ENCODE peak calls at places on chromosomes 12 and 14, in four cellular contexts. I is HepG2, Y is H1, Z is K562. X is an unnamed sample.

GRCh38 chr12:130953783-130954543 is at the start of gene ADGRD1:
- DNase-seq in I (no peak), Y (no peak), Z (no peak), X (no peak)

GRCh38 chr12:40691913-40692616 is at the start of gene CNTN1:
- DNase-seq in I (no peak), Y (peak), Z (peak), X (no peak)

GRCh38 chr12:127459687-127460086 is 807.3 kb upstream of the TMEM132C start:
- DNase-seq in I (no peak), Y (no peak), Z (peak), X (no peak)

GRCh38 chr14:28765907-28766504 is 581 bp upstream of the FOXG1 start:
- DNase-seq in I (no peak), Y (peak), Z (peak), X (no peak)

GRCh38 chr14:84036863-84037262 is 1493.1 kb upstream of the FLRT2 start:
- DNase-seq in I (no peak), Y (no peak), Z (no peak), X (peak)

GRCh38 chr14:35797796-35798195 is 11.3 kb downstream of the RALGAPA1 start:
- DNase-seq in I (no peak), Y (no peak), Z (no peak), X (no peak)

GRCh38 chr14:92789457-92790089 is 4.5 kb upstream of the GOLGA5 start:
- DNase-seq in I (no peak), Y (no peak), Z (no peak), X (no peak)

GRCh38 chr12:115897718-115898117 is 379.8 kb downstream of the MED13L start:
- DNase-seq in I (no peak), Y (no peak), Z (no peak), X (no peak)

GRCh38 chr12:2550470-2551090 is 244.2 kb upstream of the FKBP4 start:
- DNase-seq in I (no peak), Y (no peak), Z (no peak), X (no peak)

GRCh38 chr14:100619382-100620305 is 32.4 kb upstream of the BEGAIN start:
- DNase-seq in I (no peak), Y (no peak), Z (no peak), X (no peak)

GRCh38 chr14:99790201-99790977 is 2.8 kb upstream of the EML1 start:
- DNase-seq in I (no peak), Y (no peak), Z (no peak), X (no peak)

GRCh38 chr12:54680374-54680773 is 32.2 kb upstream of the DCD start:
- DNase-seq in I (peak), Y (peak), Z (peak), X (no peak)
- TF ChIP-seq USF2 in I (no peak), Y (no peak), Z (no peak), X (no peak)

DNA sequence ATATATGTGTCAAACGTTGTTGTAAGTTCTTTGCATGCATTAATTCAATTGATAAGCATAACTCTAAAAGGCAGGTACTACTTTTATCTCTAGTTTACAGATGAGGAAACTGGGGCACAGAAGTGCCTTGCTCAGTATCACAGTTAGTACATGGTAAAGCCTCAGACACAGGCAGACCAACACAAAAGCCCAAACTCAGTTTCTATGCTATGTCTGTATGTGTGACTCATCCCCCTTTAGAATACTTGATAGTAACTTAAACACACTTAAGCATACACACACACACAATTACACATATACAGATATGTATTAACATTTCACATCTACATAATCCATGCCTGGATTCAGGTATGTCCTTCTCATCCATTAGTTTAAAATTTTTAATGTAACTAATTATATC is 88.0 kb downstream of the EPS8 start:
- DNase-seq in I (no peak), Y (no peak), Z (no peak), X (no peak)
- TF ChIP-seq CBX5 in I (no peak), Y (no peak), Z (no peak), X (no peak)

GRCh38 chr12:14723763-14724162 is 27.4 kb upstream of the GUCY2C start:
- DNase-seq in I (peak), Y (no peak), Z (peak), X (peak)
- TF ChIP-seq SRF in I (no peak), Y (no peak), Z (no peak), X (no peak)

GRCh38 chr12:111034911-111035577 is 114.7 kb upstream of the MYL2 start:
- DNase-seq in I (no peak), Y (peak), Z (no peak), X (no peak)

GRCh38 chr12:111034148-111034910 is 114.0 kb upstream of the MYL2 start:
- DNase-seq in I (no peak), Y (peak), Z (no peak), X (no peak)

GRCh38 chr12:111033281-111034147 is 113.1 kb upstream of the MYL2 start:
- DNase-seq in I (no peak), Y (peak), Z (no peak), X (no peak)

GRCh38 chr12:111037047-111037446 is 116.7 kb upstream of the MYL2 start:
- DNase-seq in I (no peak), Y (no peak), Z (no peak), X (no peak)

GRCh38 chr12:111035578-111036301 is 115.4 kb upstream of the MYL2 start:
- DNase-seq in I (no peak), Y (peak), Z (no peak), X (no peak)
- TF ChIP-seq USF2 in I (no peak), Y (no peak), Z (no peak), X (no peak)

GRCh38 chr14:34212172-34212571 is 249.9 kb downstream of the SPTSSA start:
- DNase-seq in I (no peak), Y (no peak), Z (no peak), X (no peak)

GRCh38 chr14:34213332-34213731 is 248.7 kb downstream of the SPTSSA start:
- DNase-seq in I (no peak), Y (no peak), Z (no peak), X (no peak)

GRCh38 chr14:34211732-34212131 is 250.3 kb downstream of the SPTSSA start:
- DNase-seq in I (no peak), Y (no peak), Z (no peak), X (peak)

GRCh38 chr14:34212574-34212973 is 249.5 kb downstream of the SPTSSA start:
- DNase-seq in I (no peak), Y (no peak), Z (no peak), X (no peak)

GRCh38 chr14:34214961-34215360 is 247.1 kb downstream of the SPTSSA start:
- DNase-seq in I (no peak), Y (no peak), Z (no peak), X (no peak)
- TF ChIP-seq CBX5 in I (no peak), Y (no peak), Z (no peak), X (no peak)

GRCh38 chr12:21831671-21832357 is 57.3 kb upstream of the KCNJ8 start:
- DNase-seq in I (no peak), Y (no peak), Z (no peak), X (no peak)
- TF ChIP-seq SRF in I (no peak), Y (no peak), Z (no peak), X (no peak)

GRCh38 chr12:106954462-106955376 is 988 bp upstream of the TMEM263 start:
- DNase-seq in I (no peak), Y (peak), Z (peak), X (no peak)
- TF ChIP-seq USF2 in I (no peak), Y (no peak), Z (peak), X (no peak)

GRCh38 chr12:90943248-90943647 is 11.7 kb downstream of the CCER1 start:
- DNase-seq in I (no peak), Y (no peak), Z (no peak), X (no peak)

GRCh38 chr12:90945070-90945649 is 9.8 kb downstream of the CCER1 start:
- DNase-seq in I (peak), Y (no peak), Z (no peak), X (no peak)

GRCh38 chr12:90939382-90939781 is 15.6 kb downstream of the CCER1 start:
- DNase-seq in I (no peak), Y (no peak), Z (no peak), X (no peak)

GRCh38 chr12:90938451-90938850 is 16.5 kb downstream of the CCER1 start:
- DNase-seq in I (no peak), Y (no peak), Z (no peak), X (no peak)

DNA sequence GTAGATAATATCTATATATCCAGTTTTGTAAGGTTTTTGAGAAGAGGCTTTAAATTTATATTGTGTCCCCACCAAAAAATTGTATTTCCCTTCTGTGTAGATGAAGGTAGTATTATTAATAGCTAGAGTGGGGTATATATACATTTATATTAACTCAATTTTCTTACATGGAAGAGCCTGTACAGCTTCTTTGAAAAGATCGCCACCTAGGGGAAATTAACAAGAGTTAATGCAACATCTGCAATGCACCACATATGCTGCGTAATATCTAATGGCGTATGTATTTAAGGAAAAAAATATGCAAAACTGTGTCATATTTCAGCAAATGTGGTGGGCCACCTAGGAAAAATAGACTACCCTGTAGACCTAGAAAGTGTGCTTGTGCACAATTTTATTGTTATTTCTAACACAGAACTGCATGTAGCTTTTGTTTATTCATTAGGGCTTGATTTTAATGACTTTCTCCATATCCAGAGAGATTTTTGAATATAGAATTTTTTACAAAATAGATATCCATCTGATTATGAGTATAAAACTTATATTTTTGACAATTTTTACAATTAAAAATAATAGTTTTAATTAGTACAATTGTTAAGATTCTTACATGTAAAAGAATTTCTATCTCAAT is 14.0 kb downstream of the CCER1 start:
- DNase-seq in I (peak), Y (no peak), Z (no peak), X (no peak)
- TF ChIP-seq CBX5 in I (no peak), Y (no peak), Z (no peak), X (no peak)